ENCODE peak calls at places on chromosome 1, in four cellular contexts. One of them, this sample, is unnamed.

GRCh38 chr1:150486966-150487762 is at the start of gene TARS2:
- DNase-seq in K562: peak
- DNase-seq in SK-N-SH: peak
- DNase-seq in H1: peak
- DNase-seq in this sample: peak

GRCh38 chr1:59432531-59433439 is 135.9 kb downstream of the FGGY start:
- DNase-seq in K562: no peak
- DNase-seq in SK-N-SH: no peak
- DNase-seq in H1: no peak
- DNase-seq in this sample: peak

GRCh38 chr1:167554028-167554779 is 642 bp upstream of the CREG1 start:
- DNase-seq in K562: peak
- DNase-seq in SK-N-SH: no peak
- DNase-seq in H1: peak
- DNase-seq in this sample: no peak

GRCh38 chr1:165376041-165376810 is 19.7 kb upstream of the LMX1A start:
- DNase-seq in K562: peak
- DNase-seq in SK-N-SH: no peak
- DNase-seq in H1: peak
- DNase-seq in this sample: no peak

GRCh38 chr1:71343686-71344416 is 263.0 kb upstream of the ZRANB2 start:
- DNase-seq in K562: no peak
- DNase-seq in SK-N-SH: no peak
- DNase-seq in H1: no peak
- DNase-seq in this sample: no peak

GRCh38 chr1:33745942-33746341 is 117.9 kb upstream of the HMGB4 start:
- DNase-seq in K562: no peak
- DNase-seq in SK-N-SH: no peak
- DNase-seq in H1: no peak
- DNase-seq in this sample: no peak

GRCh38 chr1:202689493-202690342 is 20.5 kb downstream of the SYT2 start:
- DNase-seq in K562: no peak
- DNase-seq in SK-N-SH: no peak
- DNase-seq in H1: no peak
- DNase-seq in this sample: no peak

GRCh38 chr1:66637146-66637545 is 103.2 kb downstream of the SGIP1 start:
- DNase-seq in K562: no peak
- DNase-seq in SK-N-SH: no peak
- DNase-seq in H1: no peak
- DNase-seq in this sample: no peak

GRCh38 chr1:33036051-33036525 is 595 bp downstream of the AK2 start:
- DNase-seq in K562: peak
- DNase-seq in SK-N-SH: peak
- DNase-seq in H1: no peak
- DNase-seq in this sample: no peak

GRCh38 chr1:2921970-2922686 is 99.1 kb upstream of the ACTRT2 start:
- DNase-seq in K562: peak
- DNase-seq in SK-N-SH: peak
- DNase-seq in H1: no peak
- DNase-seq in this sample: no peak

GRCh38 chr1:110148961-110149360 is 1.3 kb upstream of the SLC6A17 start:
- DNase-seq in K562: peak
- DNase-seq in SK-N-SH: no peak
- DNase-seq in H1: no peak
- DNase-seq in this sample: no peak

GRCh38 chr1:18396247-18396646 is 84.5 kb upstream of the KLHDC7A start:
- DNase-seq in K562: no peak
- DNase-seq in SK-N-SH: no peak
- DNase-seq in H1: no peak
- DNase-seq in this sample: no peak

GRCh38 chr1:69191280-69191679 is 376.4 kb upstream of the LRRC7 start:
- DNase-seq in K562: no peak
- DNase-seq in SK-N-SH: no peak
- DNase-seq in H1: no peak
- DNase-seq in this sample: no peak

GRCh38 chr1:41268154-41268770 is 26.2 kb upstream of the SCMH1 start:
- DNase-seq in K562: peak
- DNase-seq in SK-N-SH: peak
- DNase-seq in H1: peak
- DNase-seq in this sample: no peak

GRCh38 chr1:228405979-228406265 is 713 bp downstream of the TRIM11 start:
- DNase-seq in K562: no peak
- DNase-seq in SK-N-SH: no peak
- DNase-seq in H1: no peak
- DNase-seq in this sample: no peak

GRCh38 chr1:215517441-215517891 is 49.6 kb upstream of the KCTD3 start:
- DNase-seq in K562: no peak
- DNase-seq in SK-N-SH: no peak
- DNase-seq in H1: no peak
- DNase-seq in this sample: no peak

GRCh38 chr1:54237656-54238055 is 37.7 kb downstream of the MRPL37 start:
- DNase-seq in K562: no peak
- DNase-seq in SK-N-SH: no peak
- DNase-seq in H1: no peak
- DNase-seq in this sample: no peak

GRCh38 chr1:224456637-224456953 is 22.0 kb upstream of the WDR26 start:
- DNase-seq in K562: no peak
- DNase-seq in SK-N-SH: no peak
- DNase-seq in H1: no peak
- DNase-seq in this sample: no peak

GRCh38 chr1:198437352-198437751 is 103.1 kb downstream of the ATP6V1G3 start:
- DNase-seq in K562: no peak
- DNase-seq in SK-N-SH: no peak
- DNase-seq in H1: no peak
- DNase-seq in this sample: no peak

GRCh38 chr1:172134087-172134731 is 286.3 kb upstream of the C1orf105 start:
- DNase-seq in K562: no peak
- DNase-seq in SK-N-SH: no peak
- DNase-seq in H1: no peak
- DNase-seq in this sample: peak

GRCh38 chr1:160806109-160806665 is 10.2 kb downstream of the LY9 start:
- DNase-seq in K562: no peak
- DNase-seq in SK-N-SH: no peak
- DNase-seq in H1: no peak
- DNase-seq in this sample: no peak

GRCh38 chr1:56137829-56138505 is 441.4 kb downstream of the PLPP3 start:
- DNase-seq in K562: peak
- DNase-seq in SK-N-SH: no peak
- DNase-seq in H1: no peak
- DNase-seq in this sample: no peak

GRCh38 chr1:39757501-39757900 is 13.6 kb downstream of the OXCT2 start:
- DNase-seq in K562: peak
- DNase-seq in SK-N-SH: no peak
- DNase-seq in H1: no peak
- DNase-seq in this sample: no peak

GRCh38 chr1:163509126-163509525 is 187.4 kb downstream of the NUF2 start:
- DNase-seq in K562: no peak
- DNase-seq in SK-N-SH: no peak
- DNase-seq in H1: no peak
- DNase-seq in this sample: no peak

GRCh38 chr1:65079941-65080340 is 68.1 kb upstream of the AK4 start:
- DNase-seq in K562: no peak
- DNase-seq in SK-N-SH: no peak
- DNase-seq in H1: no peak
- DNase-seq in this sample: no peak

GRCh38 chr1:235270625-235271024 is 57.4 kb downstream of the ARID4B start:
- DNase-seq in K562: no peak
- DNase-seq in SK-N-SH: no peak
- DNase-seq in H1: no peak
- DNase-seq in this sample: no peak

GRCh38 chr1:209367031-209367813 is 216.3 kb upstream of the CAMK1G start:
- DNase-seq in K562: no peak
- DNase-seq in SK-N-SH: no peak
- DNase-seq in H1: no peak
- DNase-seq in this sample: no peak

GRCh38 chr1:180040034-180040433 is 85.4 kb downstream of the CEP350 start:
- DNase-seq in K562: no peak
- DNase-seq in SK-N-SH: peak
- DNase-seq in H1: no peak
- DNase-seq in this sample: no peak

GRCh38 chr1:40232444-40232843 is 15.3 kb upstream of the TMCO2 start:
- DNase-seq in K562: peak
- DNase-seq in SK-N-SH: no peak
- DNase-seq in H1: no peak
- DNase-seq in this sample: peak

GRCh38 chr1:117754061-117754969 is 148.5 kb downstream of the TENT5C start:
- DNase-seq in K562: peak
- DNase-seq in SK-N-SH: peak
- DNase-seq in H1: peak
- DNase-seq in this sample: no peak

GRCh38 chr1:226100436-226101347 is 38.2 kb downstream of the H3-3A start:
- DNase-seq in K562: peak
- DNase-seq in SK-N-SH: peak
- DNase-seq in H1: no peak
- DNase-seq in this sample: no peak

GRCh38 chr1:91608876-91609275 is 108.2 kb downstream of the CDC7 start:
- DNase-seq in K562: no peak
- DNase-seq in SK-N-SH: no peak
- DNase-seq in H1: no peak
- DNase-seq in this sample: no peak

GRCh38 chr1:17233675-17234074 is 15.2 kb upstream of the PADI3 start:
- DNase-seq in K562: no peak
- DNase-seq in SK-N-SH: peak
- DNase-seq in H1: no peak
- DNase-seq in this sample: no peak

GRCh38 chr1:179794669-179795068 is 51.6 kb downstream of the FAM163A start:
- DNase-seq in K562: peak
- DNase-seq in SK-N-SH: peak
- DNase-seq in H1: no peak
- DNase-seq in this sample: no peak

GRCh38 chr1:117572546-117572945 is 33.3 kb upstream of the TENT5C start:
- DNase-seq in K562: no peak
- DNase-seq in SK-N-SH: no peak
- DNase-seq in H1: no peak
- DNase-seq in this sample: no peak

GRCh38 chr1:204530932-204531331 is 14.7 kb downstream of the MDM4 start:
- DNase-seq in K562: no peak
- DNase-seq in SK-N-SH: no peak
- DNase-seq in H1: no peak
- DNase-seq in this sample: peak

GRCh38 chr1:41658444-41659158 is 174.1 kb upstream of the EDN2 start:
- DNase-seq in K562: no peak
- DNase-seq in SK-N-SH: peak
- DNase-seq in H1: no peak
- DNase-seq in this sample: no peak

GRCh38 chr1:228272331-228272791 is 64.5 kb downstream of the OBSCN start:
- DNase-seq in K562: no peak
- DNase-seq in SK-N-SH: peak
- DNase-seq in H1: no peak
- DNase-seq in this sample: no peak

GRCh38 chr1:167720965-167721616 is 691 bp upstream of the MPZL1 start:
- DNase-seq in K562: peak
- DNase-seq in SK-N-SH: peak
- DNase-seq in H1: no peak
- DNase-seq in this sample: no peak

GRCh38 chr1:245842106-245842505 is 665.0 kb downstream of the SMYD3 start:
- DNase-seq in K562: no peak
- DNase-seq in SK-N-SH: no peak
- DNase-seq in H1: no peak
- DNase-seq in this sample: no peak

GRCh38 chr1:1889847-1890505 is 911 bp downstream of the GNB1 start:
- DNase-seq in K562: peak
- DNase-seq in SK-N-SH: peak
- DNase-seq in H1: no peak
- DNase-seq in this sample: no peak
- TF ChIP-seq NRF1 in K562: peak
- TF ChIP-seq NRF1 in SK-N-SH: no peak
- TF ChIP-seq NRF1 in H1: no peak
- TF ChIP-seq NRF1 in this sample: no peak

GRCh38 chr1:177368255-177368654 is 197.5 kb downstream of the BRINP2 start:
- DNase-seq in K562: no peak
- DNase-seq in SK-N-SH: no peak
- DNase-seq in H1: no peak
- DNase-seq in this sample: no peak
- TF ChIP-seq NRF1 in K562: no peak
- TF ChIP-seq NRF1 in SK-N-SH: no peak
- TF ChIP-seq NRF1 in H1: no peak
- TF ChIP-seq NRF1 in this sample: no peak

DNA sequence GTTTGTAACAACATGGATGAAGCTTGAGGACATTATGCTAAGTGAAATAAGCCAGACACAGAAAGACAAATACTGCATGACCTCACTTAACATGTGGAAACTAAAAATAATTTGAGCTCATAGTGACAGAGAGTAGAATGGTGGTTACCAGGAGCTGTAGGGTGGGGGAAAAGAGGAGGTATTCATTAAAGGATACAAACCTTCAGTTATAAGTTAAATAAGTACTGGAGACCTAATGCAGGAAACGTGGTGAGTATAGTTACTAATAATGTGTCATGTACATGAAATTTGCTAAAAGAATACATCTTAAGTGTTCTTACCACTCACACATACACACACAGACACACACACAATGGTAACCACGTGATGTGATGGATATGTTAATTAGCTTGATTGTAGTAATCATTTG is 86.7 kb downstream of the NGF start:
- DNase-seq in K562: no peak
- DNase-seq in SK-N-SH: no peak
- DNase-seq in H1: no peak
- DNase-seq in this sample: no peak
- TF ChIP-seq NRF1 in K562: no peak
- TF ChIP-seq NRF1 in SK-N-SH: no peak
- TF ChIP-seq NRF1 in H1: no peak
- TF ChIP-seq NRF1 in this sample: no peak

DNA sequence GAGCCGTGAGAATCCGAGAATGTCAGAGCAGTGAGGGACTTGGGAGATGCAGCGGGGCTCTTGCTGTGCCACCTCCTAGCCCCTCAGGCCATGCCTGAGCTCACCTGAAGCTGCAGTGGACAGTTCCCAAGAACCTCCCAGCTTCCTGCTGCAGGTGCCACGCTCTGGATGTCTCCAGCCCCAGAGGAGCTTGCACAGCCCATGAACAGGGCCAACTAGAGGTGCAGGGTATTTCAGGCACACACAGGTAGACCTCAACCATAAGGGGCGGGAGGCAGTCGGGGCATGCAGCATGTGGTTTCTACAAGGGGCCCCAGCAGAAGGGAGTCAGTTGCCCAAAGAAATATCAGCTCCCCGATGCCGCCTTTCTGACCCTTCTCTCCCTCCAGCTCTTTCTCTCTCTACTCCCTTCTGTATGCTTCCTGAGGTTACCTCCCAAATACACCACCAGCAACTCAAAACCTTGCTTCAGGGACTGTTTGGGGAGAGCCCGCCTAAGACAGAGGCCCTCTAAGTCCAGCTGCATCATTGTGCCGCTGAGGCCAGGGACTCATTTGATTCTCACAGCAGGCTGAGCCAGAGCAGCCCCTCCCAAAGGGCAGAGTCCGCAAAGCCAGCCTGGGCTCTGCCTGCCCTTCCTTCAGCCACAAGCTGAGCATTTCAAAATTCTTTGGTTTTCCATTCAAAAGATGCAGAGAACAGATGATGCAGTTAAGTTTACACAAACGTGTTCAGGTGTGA is 209.8 kb downstream of the MATN1 start:
- DNase-seq in K562: no peak
- DNase-seq in SK-N-SH: no peak
- DNase-seq in H1: peak
- DNase-seq in this sample: no peak
- TF ChIP-seq NRF1 in K562: no peak
- TF ChIP-seq NRF1 in SK-N-SH: no peak
- TF ChIP-seq NRF1 in H1: no peak
- TF ChIP-seq NRF1 in this sample: no peak